ENCODE peak calls at places on chromosomes 3 and 15, in five cellular contexts. Q, Z, W, Y and N are unnamed samples. For H4K20me1, the result is how much of the 10 kb centered on the place peaks cover.

GRCh38 chr15:68993276-68993675 is 21.2 kb upstream of the NOX5 start:
- DNase-seq in Q (no peak), Z (no peak), W (peak), Y (no peak), N (peak)

GRCh38 chr3:129112308-129113052 is 9.1 kb downstream of the RAB43 start:
- DNase-seq in Q (no peak), Z (peak), W (no peak), Y (no peak), N (no peak)

GRCh38 chr3:114194750-114195149 is 15.9 kb upstream of the DRD3 start:
- DNase-seq in Q (no peak), Z (no peak), W (peak), Y (no peak), N (no peak)

GRCh38 chr15:89441295-89441762 is 55.1 kb downstream of the RHCG start:
- DNase-seq in Q (no peak), Z (no peak), W (no peak), Y (no peak), N (peak)

GRCh38 chr3:30428251-30428650 is 178.2 kb upstream of the TGFBR2 start:
- DNase-seq in Q (no peak), Z (no peak), W (peak), Y (no peak), N (no peak)

GRCh38 chr3:171055336-171056178 is 29.0 kb upstream of the SLC2A2 start:
- DNase-seq in Q (no peak), Z (peak), W (peak), Y (peak), N (no peak)

GRCh38 chr3:105944721-105945120 is 75.9 kb upstream of the CBLB start:
- DNase-seq in Q (no peak), Z (peak), W (peak), Y (no peak), N (no peak)

GRCh38 chr3:59480486-59480995 is 430.7 kb upstream of the CFAP20DC start:
- DNase-seq in Q (no peak), Z (no peak), W (peak), Y (no peak), N (no peak)

GRCh38 chr15:86892774-86893449 is 813.2 kb downstream of the AGBL1 start:
- DNase-seq in Q (no peak), Z (no peak), W (peak), Y (no peak), N (no peak)

GRCh38 chr3:127777332-127777731 is 45.0 kb downstream of the MGLL start:
- DNase-seq in Q (no peak), Z (no peak), W (no peak), Y (no peak), N (no peak)

GRCh38 chr3:73848173-73848751 is 223.5 kb upstream of the PDZRN3 start:
- DNase-seq in Q (peak), Z (peak), W (peak), Y (no peak), N (peak)

GRCh38 chr15:66951976-66952375 is 113.4 kb upstream of the SMAD3 start:
- DNase-seq in Q (no peak), Z (no peak), W (peak), Y (no peak), N (peak)

GRCh38 chr3:52195823-52196331 is 2.1 kb upstream of the ALAS1 start:
- DNase-seq in Q (no peak), Z (peak), W (peak), Y (no peak), N (no peak)

GRCh38 chr3:129352045-129352444 is 73.4 kb downstream of the HMCES start:
- DNase-seq in Q (no peak), Z (no peak), W (no peak), Y (no peak), N (peak)

GRCh38 chr3:38588276-38588971 is 61.1 kb downstream of the SCN5A start:
- DNase-seq in Q (no peak), Z (no peak), W (no peak), Y (no peak), N (no peak)

GRCh38 chr15:45395956-45396355 is 17.6 kb upstream of the GATM start:
- DNase-seq in Q (no peak), Z (no peak), W (no peak), Y (no peak), N (no peak)

GRCh38 chr15:78341057-78341763 is 1.1 kb downstream of the CRABP1 start:
- DNase-seq in Q (peak), Z (no peak), W (no peak), Y (no peak), N (no peak)

GRCh38 chr15:58115692-58116091 is 22.5 kb upstream of the AQP9 start:
- DNase-seq in Q (peak), Z (peak), W (no peak), Y (peak), N (no peak)
- H2AFZ ChIP-seq in Q (no peak), Z (no peak), W (no peak), Y (no peak), N (no peak)

DNA sequence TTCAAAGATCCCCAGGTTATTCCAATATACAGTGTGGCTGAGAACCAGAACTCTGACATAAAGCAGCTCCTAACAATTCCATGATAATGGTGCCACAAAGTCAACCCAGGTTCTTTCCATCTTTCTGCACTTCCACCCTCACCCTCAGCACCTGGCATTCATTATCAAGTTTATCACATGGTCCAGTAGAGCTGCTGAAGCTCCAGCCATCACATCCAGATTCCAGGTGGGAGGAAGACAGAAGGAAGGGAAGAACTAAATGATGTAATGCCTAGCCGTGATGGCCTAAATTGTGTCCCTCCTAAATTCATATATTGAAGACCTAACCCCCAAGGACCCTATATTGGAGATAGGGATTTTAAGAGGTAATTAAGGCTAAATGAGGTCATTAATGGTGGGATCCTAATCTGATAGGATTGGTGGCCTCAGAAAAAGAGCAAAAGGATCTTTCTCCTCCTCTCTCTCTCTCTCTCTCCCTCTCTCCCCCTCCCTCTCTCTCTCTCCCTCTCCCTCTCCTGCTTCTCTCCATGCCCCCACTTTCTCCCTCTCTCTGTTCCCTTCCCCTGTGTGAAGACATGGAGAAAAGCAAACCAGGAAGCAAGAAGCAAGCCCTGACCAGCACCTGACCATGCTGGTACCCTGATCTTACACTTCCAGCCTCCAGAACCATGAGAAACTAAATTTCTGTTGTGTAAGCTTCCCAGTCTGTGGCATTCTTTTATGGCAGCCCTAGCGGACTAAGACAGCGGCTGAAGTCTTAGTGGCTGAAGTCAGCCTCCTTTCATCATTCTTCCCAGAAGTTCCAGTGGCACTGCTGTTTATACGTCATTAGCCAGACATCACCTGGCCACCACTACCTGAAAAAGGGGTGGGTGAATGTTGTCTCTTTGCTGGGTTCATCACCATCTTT is 369.7 kb upstream of the PROK2 start:
- DNase-seq in Q (no peak), Z (no peak), W (peak), Y (no peak), N (no peak)
- H3K9ac ChIP-seq in Q (no peak), Z (peak), W (no peak), Y (no peak), N (no peak)

DNA sequence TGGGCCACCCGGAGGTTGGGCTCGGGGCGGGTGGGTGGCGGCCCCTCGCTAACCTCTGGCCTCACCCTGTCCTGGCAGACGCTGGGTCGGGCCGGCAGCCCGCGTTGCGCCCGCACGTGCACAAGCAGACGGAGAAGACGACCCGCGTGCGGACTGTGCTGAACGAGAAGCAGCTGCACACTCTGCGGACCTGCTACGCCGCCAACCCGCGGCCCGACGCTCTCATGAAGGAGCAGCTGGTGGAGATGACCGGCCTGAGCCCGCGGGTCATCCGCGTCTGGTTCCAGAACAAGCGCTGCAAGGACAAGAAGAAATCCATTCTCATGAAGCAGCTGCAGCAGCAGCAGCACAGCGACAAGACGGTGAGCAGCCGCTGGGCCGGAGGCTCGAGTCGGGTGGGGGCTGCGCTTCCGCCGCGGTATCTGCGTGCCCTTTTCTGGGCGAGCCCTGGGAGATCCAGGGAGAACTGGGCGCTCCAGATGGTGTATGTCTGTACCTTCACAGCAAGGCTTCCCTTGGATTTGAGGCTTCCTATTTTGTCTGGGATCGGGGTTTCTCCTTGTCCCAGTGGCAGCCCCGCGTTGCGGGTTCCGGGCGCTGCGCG is 3.7 kb downstream of the ISL2 start:
- DNase-seq in Q (peak), Z (no peak), W (peak), Y (no peak), N (no peak)
- H4K20me1 ChIP-seq in Q (half or more), Z (under half), W (under half), Y (under half), N (under half)

GRCh38 chr3:174862101-174862500 is 3.0 kb downstream of the NAALADL2 start:
- DNase-seq in Q (peak), Z (peak), W (no peak), Y (peak), N (no peak)
- H2AFZ ChIP-seq in Q (no peak), Z (no peak), W (no peak), Y (no peak), N (no peak)

GRCh38 chr3:166809520-166809919 is 570.6 kb downstream of the ZBBX start:
- DNase-seq in Q (no peak), Z (no peak), W (no peak), Y (no peak), N (no peak)

DNA sequence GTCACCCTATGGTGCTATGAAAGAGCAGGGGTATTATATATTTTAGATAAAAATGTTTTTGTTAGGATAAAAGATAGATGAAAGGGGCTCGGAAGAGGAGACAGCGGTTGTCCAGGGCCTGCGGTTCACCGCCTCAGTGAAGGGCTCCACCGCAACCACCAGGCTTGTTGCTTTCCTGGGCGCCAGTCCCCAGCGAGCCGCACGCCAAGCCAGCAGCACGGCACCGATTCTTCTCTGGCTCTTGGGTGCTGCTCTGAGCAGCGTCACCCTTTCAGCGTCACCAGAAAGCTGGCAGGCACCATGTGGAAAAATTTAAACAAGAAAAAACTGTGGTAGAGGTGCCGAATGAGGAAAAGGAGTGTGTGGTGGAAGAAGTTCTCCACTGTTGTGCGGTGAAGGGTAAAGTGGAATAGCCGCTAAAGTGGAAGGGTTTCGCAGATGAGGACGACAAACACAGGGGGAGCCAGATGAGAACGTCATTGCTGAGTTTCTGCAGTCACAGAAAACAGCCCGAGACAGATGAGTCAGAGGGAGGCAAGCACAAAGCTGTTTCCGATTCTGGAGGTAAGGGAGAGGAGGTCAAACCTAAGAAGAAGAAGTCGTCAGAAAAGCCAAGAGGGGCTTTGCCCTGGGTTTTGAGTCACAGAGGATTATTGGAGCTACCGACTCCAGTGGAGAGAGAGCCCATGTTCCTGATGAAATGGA is 569.2 kb downstream of the ZBBX start:
- DNase-seq in Q (no peak), Z (no peak), W (no peak), Y (no peak), N (no peak)
- H3K9ac ChIP-seq in Q (no peak), Z (no peak), W (no peak), Y (no peak), N (no peak)

DNA sequence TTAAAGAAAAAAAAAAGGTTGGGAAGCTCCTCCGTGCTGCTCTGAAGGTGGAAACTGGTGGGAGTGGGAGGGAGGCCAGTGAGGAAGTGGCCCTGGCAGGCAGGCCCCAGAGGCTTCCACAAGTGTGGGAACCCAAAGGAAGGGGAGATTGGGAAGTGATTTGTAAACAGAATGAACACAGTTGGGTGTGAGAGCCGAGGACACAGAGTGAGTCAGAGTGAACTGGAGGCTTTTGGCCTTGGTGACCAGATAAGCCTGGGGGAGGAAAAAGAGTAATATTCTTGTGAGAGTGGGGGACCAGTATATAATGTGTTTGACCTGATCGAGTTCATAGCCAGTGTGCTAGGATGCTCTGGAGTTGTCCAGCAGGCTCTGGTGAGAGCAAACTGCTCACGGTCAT is 23.0 kb downstream of the MKRN2 start:
- DNase-seq in Q (no peak), Z (no peak), W (peak), Y (no peak), N (no peak)
- H4K20me1 ChIP-seq in Q (under half), Z (under half), W (under half), Y (under half), N (under half)

DNA sequence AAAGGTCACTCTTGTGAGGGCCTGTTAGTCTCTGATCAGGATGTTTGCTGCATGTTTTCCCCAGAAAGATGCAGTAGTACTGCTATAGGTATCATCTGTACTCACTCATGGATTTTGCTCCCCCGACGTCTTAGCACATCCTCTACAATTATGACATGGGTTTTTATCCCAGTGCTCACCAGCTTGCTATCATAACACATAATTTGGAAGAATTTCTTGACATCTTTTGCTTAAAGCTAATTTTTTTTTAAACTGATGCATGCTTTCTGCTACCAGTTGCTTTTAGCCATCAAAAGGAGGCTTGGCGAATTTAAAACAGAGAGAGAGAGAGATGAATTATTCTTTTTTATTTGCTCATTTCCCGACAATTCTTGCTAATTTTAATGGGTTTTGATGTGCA is 25.7 kb upstream of the GOLGA8B start:
- DNase-seq in Q (no peak), Z (no peak), W (no peak), Y (no peak), N (no peak)
- H2AFZ ChIP-seq in Q (no peak), Z (no peak), W (no peak), Y (no peak), N (no peak)

GRCh38 chr3:20760981-20761380 is 575.0 kb upstream of the SGO1 start:
- DNase-seq in Q (no peak), Z (no peak), W (peak), Y (no peak), N (no peak)
- H3K9ac ChIP-seq in Q (no peak), Z (no peak), W (no peak), Y (no peak), N (no peak)

GRCh38 chr3:188305220-188305619 is 151.3 kb downstream of the LPP start:
- DNase-seq in Q (no peak), Z (peak), W (no peak), Y (no peak), N (no peak)
- H4K20me1 ChIP-seq in Q (under half), Z (under half), W (under half), Y (under half), N (under half)